ENCODE peak calls at places on chromosomes 7 and 10, in nine cellular contexts. One of them, this sample, is unnamed.

GRCh38 chr7:44388089-44388970 is 62.9 kb upstream of the CAMK2B start:
- DNase-seq in endothelial cell: no peak
- DNase-seq in naive thymus-derived CD8-positive, alpha-beta T cell: no peak
- DNase-seq in osteocyte: peak
- DNase-seq in lower lobe of right lung: no peak
- DNase-seq in EL: no peak
- DNase-seq in activated T-cell treated with anti-CD3 and anti-CD28 coated beads for 1 hour: no peak
- DNase-seq in GM12865: no peak
- DNase-seq in activated effector memory CD4-positive, alpha-beta T cell treated with anti-CD3 and anti-CD28 coated beads, Interleukin-2, amount 50 U/mL, for 16 hours: no peak
- DNase-seq in this sample: no peak

GRCh38 chr7:69739182-69739581 is 140.9 kb downstream of the AUTS2 start:
- DNase-seq in endothelial cell: no peak
- DNase-seq in naive thymus-derived CD8-positive, alpha-beta T cell: no peak
- DNase-seq in osteocyte: no peak
- DNase-seq in lower lobe of right lung: no peak
- DNase-seq in EL: no peak
- DNase-seq in activated T-cell treated with anti-CD3 and anti-CD28 coated beads for 1 hour: no peak
- DNase-seq in GM12865: peak
- DNase-seq in activated effector memory CD4-positive, alpha-beta T cell treated with anti-CD3 and anti-CD28 coated beads, Interleukin-2, amount 50 U/mL, for 16 hours: no peak
- DNase-seq in this sample: no peak

GRCh38 chr10:131743190-131744151 is 157.3 kb upstream of the PPP2R2D start:
- DNase-seq in endothelial cell: no peak
- DNase-seq in naive thymus-derived CD8-positive, alpha-beta T cell: no peak
- DNase-seq in osteocyte: no peak
- DNase-seq in lower lobe of right lung: no peak
- DNase-seq in EL: no peak
- DNase-seq in activated T-cell treated with anti-CD3 and anti-CD28 coated beads for 1 hour: no peak
- DNase-seq in GM12865: peak
- DNase-seq in activated effector memory CD4-positive, alpha-beta T cell treated with anti-CD3 and anti-CD28 coated beads, Interleukin-2, amount 50 U/mL, for 16 hours: peak
- DNase-seq in this sample: no peak

GRCh38 chr7:29547465-29547864 is 16.2 kb upstream of the PRR15 start:
- DNase-seq in endothelial cell: no peak
- DNase-seq in naive thymus-derived CD8-positive, alpha-beta T cell: no peak
- DNase-seq in osteocyte: no peak
- DNase-seq in lower lobe of right lung: no peak
- DNase-seq in EL: no peak
- DNase-seq in activated T-cell treated with anti-CD3 and anti-CD28 coated beads for 1 hour: no peak
- DNase-seq in GM12865: no peak
- DNase-seq in activated effector memory CD4-positive, alpha-beta T cell treated with anti-CD3 and anti-CD28 coated beads, Interleukin-2, amount 50 U/mL, for 16 hours: no peak
- DNase-seq in this sample: no peak

GRCh38 chr7:27150568-27151340 is 1.6 kb downstream of the HOXA3 start:
- DNase-seq in endothelial cell: peak
- DNase-seq in naive thymus-derived CD8-positive, alpha-beta T cell: peak
- DNase-seq in osteocyte: peak
- DNase-seq in lower lobe of right lung: peak
- DNase-seq in EL: peak
- DNase-seq in activated T-cell treated with anti-CD3 and anti-CD28 coated beads for 1 hour: peak
- DNase-seq in GM12865: peak
- DNase-seq in activated effector memory CD4-positive, alpha-beta T cell treated with anti-CD3 and anti-CD28 coated beads, Interleukin-2, amount 50 U/mL, for 16 hours: peak
- DNase-seq in this sample: peak

GRCh38 chr10:13001041-13001886 is at the start of gene CCDC3:
- DNase-seq in endothelial cell: peak
- DNase-seq in naive thymus-derived CD8-positive, alpha-beta T cell: no peak
- DNase-seq in osteocyte: no peak
- DNase-seq in lower lobe of right lung: peak
- DNase-seq in EL: no peak
- DNase-seq in activated T-cell treated with anti-CD3 and anti-CD28 coated beads for 1 hour: no peak
- DNase-seq in GM12865: no peak
- DNase-seq in activated effector memory CD4-positive, alpha-beta T cell treated with anti-CD3 and anti-CD28 coated beads, Interleukin-2, amount 50 U/mL, for 16 hours: no peak
- DNase-seq in this sample: no peak

GRCh38 chr10:753530-753929 is 64.1 kb upstream of the DIP2C start:
- DNase-seq in endothelial cell: no peak
- DNase-seq in naive thymus-derived CD8-positive, alpha-beta T cell: no peak
- DNase-seq in osteocyte: no peak
- DNase-seq in lower lobe of right lung: no peak
- DNase-seq in EL: no peak
- DNase-seq in activated T-cell treated with anti-CD3 and anti-CD28 coated beads for 1 hour: no peak
- DNase-seq in GM12865: no peak
- DNase-seq in activated effector memory CD4-positive, alpha-beta T cell treated with anti-CD3 and anti-CD28 coated beads, Interleukin-2, amount 50 U/mL, for 16 hours: no peak
- DNase-seq in this sample: no peak

GRCh38 chr7:2488681-2489080 is 12.5 kb upstream of the GRIFIN start:
- DNase-seq in endothelial cell: no peak
- DNase-seq in naive thymus-derived CD8-positive, alpha-beta T cell: no peak
- DNase-seq in osteocyte: no peak
- DNase-seq in lower lobe of right lung: no peak
- DNase-seq in EL: no peak
- DNase-seq in activated T-cell treated with anti-CD3 and anti-CD28 coated beads for 1 hour: no peak
- DNase-seq in GM12865: no peak
- DNase-seq in activated effector memory CD4-positive, alpha-beta T cell treated with anti-CD3 and anti-CD28 coated beads, Interleukin-2, amount 50 U/mL, for 16 hours: no peak
- DNase-seq in this sample: no peak

GRCh38 chr7:33673029-33673700 is 232.2 kb upstream of the BMPER start:
- DNase-seq in endothelial cell: no peak
- DNase-seq in naive thymus-derived CD8-positive, alpha-beta T cell: no peak
- DNase-seq in osteocyte: no peak
- DNase-seq in lower lobe of right lung: no peak
- DNase-seq in EL: no peak
- DNase-seq in activated T-cell treated with anti-CD3 and anti-CD28 coated beads for 1 hour: no peak
- DNase-seq in GM12865: no peak
- DNase-seq in activated effector memory CD4-positive, alpha-beta T cell treated with anti-CD3 and anti-CD28 coated beads, Interleukin-2, amount 50 U/mL, for 16 hours: no peak
- DNase-seq in this sample: no peak

GRCh38 chr10:44385726-44386438 is 985 bp upstream of the CXCL12 start:
- DNase-seq in endothelial cell: no peak
- DNase-seq in naive thymus-derived CD8-positive, alpha-beta T cell: no peak
- DNase-seq in osteocyte: peak
- DNase-seq in lower lobe of right lung: no peak
- DNase-seq in EL: no peak
- DNase-seq in activated T-cell treated with anti-CD3 and anti-CD28 coated beads for 1 hour: no peak
- DNase-seq in GM12865: no peak
- DNase-seq in activated effector memory CD4-positive, alpha-beta T cell treated with anti-CD3 and anti-CD28 coated beads, Interleukin-2, amount 50 U/mL, for 16 hours: peak
- DNase-seq in this sample: no peak

GRCh38 chr7:123771256-123771655 is 22.5 kb upstream of the WASL start:
- DNase-seq in endothelial cell: no peak
- DNase-seq in naive thymus-derived CD8-positive, alpha-beta T cell: no peak
- DNase-seq in osteocyte: no peak
- DNase-seq in lower lobe of right lung: no peak
- DNase-seq in EL: no peak
- DNase-seq in activated T-cell treated with anti-CD3 and anti-CD28 coated beads for 1 hour: no peak
- DNase-seq in GM12865: no peak
- DNase-seq in activated effector memory CD4-positive, alpha-beta T cell treated with anti-CD3 and anti-CD28 coated beads, Interleukin-2, amount 50 U/mL, for 16 hours: no peak
- DNase-seq in this sample: no peak

GRCh38 chr10:51001587-51001986 is 72.7 kb upstream of the PRKG1 start:
- DNase-seq in endothelial cell: no peak
- DNase-seq in naive thymus-derived CD8-positive, alpha-beta T cell: no peak
- DNase-seq in osteocyte: no peak
- DNase-seq in lower lobe of right lung: no peak
- DNase-seq in EL: peak
- DNase-seq in activated T-cell treated with anti-CD3 and anti-CD28 coated beads for 1 hour: no peak
- DNase-seq in GM12865: no peak
- DNase-seq in activated effector memory CD4-positive, alpha-beta T cell treated with anti-CD3 and anti-CD28 coated beads, Interleukin-2, amount 50 U/mL, for 16 hours: no peak
- DNase-seq in this sample: no peak

GRCh38 chr10:4770766-4771553 is 55.0 kb upstream of the AKR1E2 start:
- DNase-seq in endothelial cell: no peak
- DNase-seq in naive thymus-derived CD8-positive, alpha-beta T cell: no peak
- DNase-seq in osteocyte: no peak
- DNase-seq in lower lobe of right lung: no peak
- DNase-seq in EL: peak
- DNase-seq in activated T-cell treated with anti-CD3 and anti-CD28 coated beads for 1 hour: no peak
- DNase-seq in GM12865: no peak
- DNase-seq in activated effector memory CD4-positive, alpha-beta T cell treated with anti-CD3 and anti-CD28 coated beads, Interleukin-2, amount 50 U/mL, for 16 hours: no peak
- DNase-seq in this sample: no peak

GRCh38 chr7:2008936-2009540 is 223.7 kb downstream of the MAD1L1 start:
- DNase-seq in endothelial cell: no peak
- DNase-seq in naive thymus-derived CD8-positive, alpha-beta T cell: peak
- DNase-seq in osteocyte: no peak
- DNase-seq in lower lobe of right lung: no peak
- DNase-seq in EL: no peak
- DNase-seq in activated T-cell treated with anti-CD3 and anti-CD28 coated beads for 1 hour: no peak
- DNase-seq in GM12865: no peak
- DNase-seq in activated effector memory CD4-positive, alpha-beta T cell treated with anti-CD3 and anti-CD28 coated beads, Interleukin-2, amount 50 U/mL, for 16 hours: peak
- DNase-seq in this sample: no peak